ENCODE peak calls at places on chromosomes 2 and 18, in six cellular contexts. W is GM23248, C is neural progenitor cell, N is endothelial cell of umbilical vein, M is K562, S is fibroblast of lung. P is an unnamed sample.
A peak's percentile ranks its signal among the peaks of the same experiment; 100 is the strongest.

GRCh38 chr18:58221060-58221725 is 177.2 kb downstream of the NEDD4L start:
- DNase-seq in W (peak; percentile 27), C (no peak), N (no peak), M (peak; percentile 82), S (peak; percentile 98), P (peak; percentile 90)

GRCh38 chr2:55809875-55810620 is 113.5 kb downstream of the EFEMP1 start:
- DNase-seq in W (peak; percentile 68), C (no peak), N (no peak), M (no peak), S (no peak), P (no peak)

GRCh38 chr2:237885931-237886701 is 26.7 kb downstream of the RAMP1 start:
- DNase-seq in W (no peak), C (no peak), N (no peak), M (no peak), S (peak; percentile 33), P (peak; percentile 19)

GRCh38 chr2:157173740-157174184 is 83.7 kb upstream of the GALNT5 start:
- DNase-seq in W (peak; percentile 96), C (no peak), N (peak; percentile 93), M (no peak), S (peak; percentile 100), P (peak; percentile 64)

GRCh38 chr2:236444187-236444586 is 125.4 kb upstream of the ACKR3 start:
- DNase-seq in W (no peak), C (no peak), N (no peak), M (no peak), S (no peak), P (no peak)

GRCh38 chr2:127486247-127486912 is 39.9 kb downstream of the IWS1 start:
- DNase-seq in W (peak; percentile 59), C (no peak), N (no peak), M (no peak), S (peak; percentile 34), P (no peak)

GRCh38 chr2:239601201-239601851 is 200.5 kb upstream of the HDAC4 start:
- DNase-seq in W (no peak), C (peak; percentile 58), N (no peak), M (no peak), S (no peak), P (no peak)

GRCh38 chr2:219362524-219363164 is 25.1 kb downstream of the DNPEP start:
- DNase-seq in W (peak; percentile 99), C (no peak), N (peak; percentile 22), M (no peak), S (peak; percentile 98), P (peak; percentile 39)

GRCh38 chr2:191333911-191334357 is 88.7 kb downstream of the MYO1B start:
- DNase-seq in W (peak; percentile 92), C (no peak), N (no peak), M (no peak), S (peak; percentile 97), P (no peak)

GRCh38 chr2:121205321-121205942 is 79.6 kb downstream of the TFCP2L1 start:
- DNase-seq in W (peak; percentile 12), C (no peak), N (no peak), M (peak; percentile 31), S (peak; percentile 13), P (no peak)

GRCh38 chr2:218860950-218861381 is 1.4 kb downstream of the WNT6 start:
- DNase-seq in W (no peak), C (peak; percentile 97), N (peak; percentile 22), M (peak; percentile 46), S (peak; percentile 67), P (peak; percentile 71)

GRCh38 chr2:220892018-220892634 is 680.0 kb downstream of the EPHA4 start:
- DNase-seq in W (peak; percentile 16), C (no peak), N (no peak), M (no peak), S (peak; percentile 47), P (no peak)

GRCh38 chr2:85257359-85258193 is 70.2 kb downstream of the TGOLN2 start:
- DNase-seq in W (peak; percentile 57), C (no peak), N (peak; percentile 67), M (no peak), S (no peak), P (no peak)

GRCh38 chr2:76188334-76188733 is 477.6 kb upstream of the GCFC2 start:
- DNase-seq in W (no peak), C (no peak), N (no peak), M (no peak), S (no peak), P (no peak)

GRCh38 chr2:127506502-127506901 is 19.8 kb downstream of the IWS1 start:
- DNase-seq in W (peak; percentile 49), C (no peak), N (no peak), M (no peak), S (no peak), P (no peak)

GRCh38 chr18:51370996-51371395 is 173.5 kb upstream of the MEX3C start:
- DNase-seq in W (no peak), C (no peak), N (no peak), M (no peak), S (no peak), P (no peak)

GRCh38 chr2:40455661-40456060 is 3.8 kb upstream of the SLC8A1 start:
- DNase-seq in W (peak; percentile 40), C (no peak), N (no peak), M (no peak), S (no peak), P (no peak)

GRCh38 chr2:193502363-193503035 is 1307.8 kb upstream of the TMEFF2 start:
- DNase-seq in W (no peak), C (peak; percentile 82), N (no peak), M (peak; percentile 31), S (no peak), P (peak; percentile 90)

GRCh38 chr2:154402138-154402714 is 296.3 kb upstream of the KCNJ3 start:
- DNase-seq in W (peak; percentile 73), C (peak; percentile 39), N (peak; percentile 33), M (no peak), S (peak; percentile 4), P (peak; percentile 47)

GRCh38 chr2:236239276-236240065 is 24.7 kb downstream of the ASB18 start:
- DNase-seq in W (no peak), C (no peak), N (no peak), M (no peak), S (no peak), P (no peak)

GRCh38 chr2:120733238-120733942 is 2.3 kb upstream of the GLI2 start:
- DNase-seq in W (no peak), C (no peak), N (no peak), M (no peak), S (no peak), P (no peak)

GRCh38 chr18:79770501-79770815 is 27.3 kb upstream of the KCNG2 start:
- DNase-seq in W (no peak), C (no peak), N (no peak), M (no peak), S (no peak), P (no peak)

GRCh38 chr2:233414273-233414654 is 60.0 kb downstream of the DGKD start:
- DNase-seq in W (peak; percentile 22), C (no peak), N (no peak), M (no peak), S (peak; percentile 73), P (no peak)

GRCh38 chr2:201890447-201890846 is 84.1 kb downstream of the CDK15 start:
- DNase-seq in W (peak; percentile 54), C (no peak), N (peak; percentile 13), M (no peak), S (peak; percentile 28), P (no peak)

GRCh38 chr2:239285071-239285931 is 115.5 kb downstream of the HDAC4 start:
- DNase-seq in W (peak; percentile 36), C (no peak), N (no peak), M (peak; percentile 42), S (peak; percentile 59), P (no peak)

GRCh38 chr2:40361478-40361877 is 90.4 kb downstream of the SLC8A1 start:
- DNase-seq in W (no peak), C (no peak), N (no peak), M (no peak), S (no peak), P (no peak)

DNA sequence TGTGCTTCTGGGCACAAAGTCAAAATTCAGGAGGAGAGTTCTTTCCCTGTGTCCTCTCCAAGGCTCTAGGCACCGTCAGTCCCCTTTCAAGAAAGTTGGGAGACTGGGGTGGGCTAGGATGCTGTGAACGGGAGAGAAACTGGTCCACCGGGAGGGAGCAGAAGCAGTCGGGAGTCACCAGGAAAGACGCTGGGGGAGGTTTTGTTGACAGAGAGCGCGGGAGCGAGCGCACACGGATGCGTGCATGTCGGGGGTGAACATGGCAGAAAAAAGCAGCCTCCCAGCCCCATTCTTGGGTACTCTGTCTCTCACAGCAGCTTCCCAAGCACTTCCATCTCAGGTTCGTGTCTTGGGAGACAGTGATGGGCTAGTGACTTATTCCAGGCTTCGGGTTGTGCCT is 97.1 kb upstream of the PXDN start:
- DNase-seq in W (no peak), C (no peak), N (no peak), M (no peak), S (no peak), P (no peak)
- H3K27me3 ChIP-seq in W (peaks cover 4% of the 10 kb centered on the region), C (no peaks in the 10 kb centered on the region), N (no peaks in the 10 kb centered on the region), M (peaks cover 4% of the 10 kb centered on the region), S (no peaks in the 10 kb centered on the region), P (no peaks in the 10 kb centered on the region)

GRCh38 chr2:152098798-152099654 is at the start of gene CACNB4:
- DNase-seq in W (peak; percentile 46), C (peak; percentile 66), N (peak; percentile 16), M (no peak), S (no peak), P (peak; percentile 39)

GRCh38 chr2:152098033-152098797 is 629 bp downstream of the CACNB4 start:
- DNase-seq in W (peak; percentile 55), C (peak; percentile 65), N (no peak), M (no peak), S (no peak), P (peak; percentile 51)

GRCh38 chr2:152097291-152098032 is 1.4 kb downstream of the CACNB4 start:
- DNase-seq in W (peak; percentile 57), C (peak; percentile 27), N (peak; percentile 30), M (no peak), S (no peak), P (peak; percentile 23)

GRCh38 chr2:152100961-152101360 is 2.1 kb upstream of the CACNB4 start:
- DNase-seq in W (no peak), C (no peak), N (no peak), M (no peak), S (no peak), P (no peak)

GRCh38 chr2:152099655-152100050 is 809 bp upstream of the CACNB4 start:
- DNase-seq in W (no peak), C (no peak), N (no peak), M (no peak), S (no peak), P (no peak)
- TF ChIP-seq EZH2 in W (peak; percentile 99), C (no peak), N (no peak), M (no peak), S (peak; percentile 60), P (no peak)

GRCh38 chr2:134258684-134259408 is 5.0 kb downstream of the MGAT5 start:
- DNase-seq in W (no peak), C (no peak), N (no peak), M (no peak), S (no peak), P (no peak)
- H3K27me3 ChIP-seq in W (no peaks in the 10 kb centered on the region), C (no peaks in the 10 kb centered on the region), N (no peaks in the 10 kb centered on the region), M (no peaks in the 10 kb centered on the region), S (no peaks in the 10 kb centered on the region), P (no peaks in the 10 kb centered on the region)

GRCh38 chr2:26942543-26943295 is 27.7 kb upstream of the MAPRE3 start:
- DNase-seq in W (peak; percentile 64), C (peak; percentile 80), N (peak; percentile 46), M (peak; percentile 83), S (peak; percentile 18), P (peak; percentile 80)
- TF ChIP-seq EZH2 in W (no peak), C (no peak), N (no peak), M (no peak), S (no peak), P (no peak)

P was measured in hepatocyte.